ENCODE peak calls at places on chromosomes 11 and 22, in seven cellular contexts. One of them, this sample, is unnamed.

GRCh38 chr11:59616396-59616982 is 915 bp upstream of the OSBP start:
- DNase-seq in A549: no peak
- DNase-seq in bronchial epithelial cell: no peak
- DNase-seq in pancreas: peak
- DNase-seq in PC-9: no peak
- DNase-seq in H1: no peak
- DNase-seq in mesothelial cell of epicardium: no peak
- DNase-seq in this sample: no peak

GRCh38 chr22:20749453-20749852 is 24.5 kb upstream of the SERPIND1 start:
- DNase-seq in A549: no peak
- DNase-seq in bronchial epithelial cell: no peak
- DNase-seq in pancreas: peak
- DNase-seq in PC-9: no peak
- DNase-seq in H1: no peak
- DNase-seq in mesothelial cell of epicardium: no peak
- DNase-seq in this sample: no peak

GRCh38 chr11:120547301-120547700 is 35.8 kb downstream of the GRIK4 start:
- DNase-seq in A549: no peak
- DNase-seq in bronchial epithelial cell: peak
- DNase-seq in pancreas: no peak
- DNase-seq in PC-9: no peak
- DNase-seq in H1: no peak
- DNase-seq in mesothelial cell of epicardium: no peak
- DNase-seq in this sample: no peak

GRCh38 chr22:43435851-43436535 is 24.2 kb downstream of the MPPED1 start:
- DNase-seq in A549: no peak
- DNase-seq in bronchial epithelial cell: no peak
- DNase-seq in pancreas: peak
- DNase-seq in PC-9: no peak
- DNase-seq in H1: no peak
- DNase-seq in mesothelial cell of epicardium: no peak
- DNase-seq in this sample: no peak

GRCh38 chr22:25420471-25420924 is 144.0 kb upstream of the GRK3 start:
- DNase-seq in A549: no peak
- DNase-seq in bronchial epithelial cell: no peak
- DNase-seq in pancreas: no peak
- DNase-seq in PC-9: no peak
- DNase-seq in H1: no peak
- DNase-seq in mesothelial cell of epicardium: no peak
- DNase-seq in this sample: no peak

GRCh38 chr11:59216654-59217640 is 4.2 kb upstream of the MPEG1 start:
- DNase-seq in A549: no peak
- DNase-seq in bronchial epithelial cell: peak
- DNase-seq in pancreas: no peak
- DNase-seq in PC-9: peak
- DNase-seq in H1: no peak
- DNase-seq in mesothelial cell of epicardium: no peak
- DNase-seq in this sample: no peak

GRCh38 chr11:10492084-10492483 is 37.0 kb downstream of the AMPD3 start:
- DNase-seq in A549: no peak
- DNase-seq in bronchial epithelial cell: no peak
- DNase-seq in pancreas: no peak
- DNase-seq in PC-9: no peak
- DNase-seq in H1: no peak
- DNase-seq in mesothelial cell of epicardium: no peak
- DNase-seq in this sample: no peak

GRCh38 chr11:68424981-68425865 is 35.3 kb upstream of the PPP6R3 start:
- DNase-seq in A549: no peak
- DNase-seq in bronchial epithelial cell: no peak
- DNase-seq in pancreas: no peak
- DNase-seq in PC-9: no peak
- DNase-seq in H1: no peak
- DNase-seq in mesothelial cell of epicardium: no peak
- DNase-seq in this sample: no peak

GRCh38 chr11:45145421-45146071 is 893 bp upstream of the PRDM11 start:
- DNase-seq in A549: no peak
- DNase-seq in bronchial epithelial cell: peak
- DNase-seq in pancreas: no peak
- DNase-seq in PC-9: no peak
- DNase-seq in H1: peak
- DNase-seq in mesothelial cell of epicardium: peak
- DNase-seq in this sample: no peak

GRCh38 chr11:69542314-69543168 is 61.1 kb downstream of the LINC01488 start:
- DNase-seq in A549: no peak
- DNase-seq in bronchial epithelial cell: no peak
- DNase-seq in pancreas: no peak
- DNase-seq in PC-9: no peak
- DNase-seq in H1: no peak
- DNase-seq in mesothelial cell of epicardium: no peak
- DNase-seq in this sample: no peak

GRCh38 chr11:60855726-60856633 is at the start of gene PTGDR2:
- DNase-seq in A549: no peak
- DNase-seq in bronchial epithelial cell: no peak
- DNase-seq in pancreas: no peak
- DNase-seq in PC-9: no peak
- DNase-seq in H1: no peak
- DNase-seq in mesothelial cell of epicardium: no peak
- DNase-seq in this sample: no peak

GRCh38 chr22:24796056-24796455 is 10.0 kb upstream of the SGSM1 start:
- DNase-seq in A549: no peak
- DNase-seq in bronchial epithelial cell: no peak
- DNase-seq in pancreas: no peak
- DNase-seq in PC-9: no peak
- DNase-seq in H1: no peak
- DNase-seq in mesothelial cell of epicardium: no peak
- DNase-seq in this sample: no peak

GRCh38 chr11:46672381-46672839 is 28.0 kb downstream of the ARHGAP1 start:
- DNase-seq in A549: no peak
- DNase-seq in bronchial epithelial cell: no peak
- DNase-seq in pancreas: no peak
- DNase-seq in PC-9: no peak
- DNase-seq in H1: no peak
- DNase-seq in mesothelial cell of epicardium: no peak
- DNase-seq in this sample: no peak

GRCh38 chr11:34929794-34930763 is 13.7 kb downstream of the PDHX start:
- DNase-seq in A549: no peak
- DNase-seq in bronchial epithelial cell: no peak
- DNase-seq in pancreas: no peak
- DNase-seq in PC-9: no peak
- DNase-seq in H1: no peak
- DNase-seq in mesothelial cell of epicardium: no peak
- DNase-seq in this sample: no peak

GRCh38 chr11:10777806-10778205 is 26.8 kb downstream of the CTR9 start:
- DNase-seq in A549: no peak
- DNase-seq in bronchial epithelial cell: no peak
- DNase-seq in pancreas: no peak
- DNase-seq in PC-9: no peak
- DNase-seq in H1: no peak
- DNase-seq in mesothelial cell of epicardium: no peak
- DNase-seq in this sample: no peak

GRCh38 chr11:45079075-45079444 is 67.4 kb upstream of the PRDM11 start:
- DNase-seq in A549: no peak
- DNase-seq in bronchial epithelial cell: no peak
- DNase-seq in pancreas: no peak
- DNase-seq in PC-9: no peak
- DNase-seq in H1: no peak
- DNase-seq in mesothelial cell of epicardium: no peak
- DNase-seq in this sample: no peak

DNA sequence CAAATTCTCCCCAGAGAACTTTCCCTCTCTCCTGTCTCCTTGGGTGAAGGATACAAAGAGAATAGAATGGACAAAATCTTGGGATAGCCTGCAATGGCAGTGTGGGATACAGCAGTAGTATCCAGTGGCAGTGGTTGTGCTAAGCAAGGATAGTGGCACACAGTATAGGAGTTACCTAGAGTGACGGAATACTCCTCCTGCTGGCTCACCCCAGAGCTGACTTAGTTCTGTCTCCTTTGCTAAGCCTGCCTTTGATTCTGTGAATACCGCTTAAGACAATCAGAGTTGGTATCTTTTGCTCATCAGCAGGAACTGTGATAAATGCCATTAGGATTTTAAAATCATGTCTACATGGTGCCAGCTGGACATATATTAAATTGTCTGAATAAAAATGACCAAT is 404.3 kb downstream of the JRKL start:
- DNase-seq in A549: no peak
- DNase-seq in bronchial epithelial cell: no peak
- DNase-seq in pancreas: no peak
- DNase-seq in PC-9: no peak
- DNase-seq in H1: peak
- DNase-seq in mesothelial cell of epicardium: no peak
- DNase-seq in this sample: no peak
- TF ChIP-seq CTCF in A549: no peak
- TF ChIP-seq CTCF in bronchial epithelial cell: no peak
- TF ChIP-seq CTCF in pancreas: no peak
- TF ChIP-seq CTCF in PC-9: no peak
- TF ChIP-seq CTCF in H1: no peak
- TF ChIP-seq CTCF in mesothelial cell of epicardium: no peak
- TF ChIP-seq CTCF in this sample: no peak

GRCh38 chr11:128800871-128801417 is 66.2 kb downstream of the KCNJ1 start:
- DNase-seq in A549: no peak
- DNase-seq in bronchial epithelial cell: no peak
- DNase-seq in pancreas: no peak
- DNase-seq in PC-9: no peak
- DNase-seq in H1: no peak
- DNase-seq in mesothelial cell of epicardium: no peak
- DNase-seq in this sample: no peak

GRCh38 chr11:128806496-128807261 is 60.4 kb downstream of the KCNJ1 start:
- DNase-seq in A549: no peak
- DNase-seq in bronchial epithelial cell: peak
- DNase-seq in pancreas: no peak
- DNase-seq in PC-9: no peak
- DNase-seq in H1: no peak
- DNase-seq in mesothelial cell of epicardium: no peak
- DNase-seq in this sample: no peak

GRCh38 chr11:128803440-128803839 is 63.7 kb downstream of the KCNJ1 start:
- DNase-seq in A549: no peak
- DNase-seq in bronchial epithelial cell: no peak
- DNase-seq in pancreas: no peak
- DNase-seq in PC-9: no peak
- DNase-seq in H1: no peak
- DNase-seq in mesothelial cell of epicardium: no peak
- DNase-seq in this sample: no peak

GRCh38 chr11:128804481-128804880 is 62.6 kb downstream of the KCNJ1 start:
- DNase-seq in A549: no peak
- DNase-seq in bronchial epithelial cell: no peak
- DNase-seq in pancreas: no peak
- DNase-seq in PC-9: no peak
- DNase-seq in H1: no peak
- DNase-seq in mesothelial cell of epicardium: no peak
- DNase-seq in this sample: no peak

GRCh38 chr11:128802358-128802981 is 64.6 kb downstream of the KCNJ1 start:
- DNase-seq in A549: peak
- DNase-seq in bronchial epithelial cell: peak
- DNase-seq in pancreas: no peak
- DNase-seq in PC-9: peak
- DNase-seq in H1: no peak
- DNase-seq in mesothelial cell of epicardium: no peak
- DNase-seq in this sample: peak
- TF ChIP-seq CTCF in A549: no peak
- TF ChIP-seq CTCF in bronchial epithelial cell: peak
- TF ChIP-seq CTCF in pancreas: peak
- TF ChIP-seq CTCF in PC-9: peak
- TF ChIP-seq CTCF in H1: peak
- TF ChIP-seq CTCF in mesothelial cell of epicardium: no peak
- TF ChIP-seq CTCF in this sample: peak

DNA sequence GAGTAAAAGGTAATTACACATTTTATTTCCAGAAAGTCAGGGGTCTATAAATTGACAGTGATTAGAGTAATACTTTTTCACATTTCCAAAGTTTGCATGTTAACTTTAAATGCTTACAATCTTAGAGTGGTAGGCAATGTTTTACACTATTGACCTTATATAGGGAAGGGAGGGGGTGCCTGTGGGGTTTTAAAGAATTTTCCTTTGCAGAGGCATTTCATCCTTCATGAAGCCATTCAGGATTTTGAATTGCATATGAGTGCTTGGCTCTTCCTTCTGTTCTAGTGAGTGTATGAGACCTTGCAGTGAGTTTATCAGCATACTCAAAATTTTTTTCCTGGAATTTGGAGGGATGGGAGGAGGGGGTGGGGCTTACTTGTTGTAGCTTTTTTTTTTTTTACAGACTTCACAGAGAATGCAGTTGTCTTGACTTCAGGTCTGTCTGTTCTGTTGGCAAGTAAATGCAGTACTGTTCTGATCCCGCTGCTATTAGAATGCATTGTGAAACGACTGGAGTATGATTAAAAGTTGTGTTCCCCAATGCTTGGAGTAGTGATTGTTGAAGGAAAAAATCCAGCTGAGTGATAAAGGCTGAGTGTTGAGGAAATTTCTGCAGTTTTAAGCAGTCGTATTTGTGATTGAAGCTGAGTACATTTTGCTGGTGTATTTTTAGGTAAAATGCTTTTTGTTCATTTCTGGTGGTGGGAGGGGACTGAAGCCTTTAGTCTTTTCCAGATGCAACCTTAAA is 5.3 kb downstream of the MALAT1 start:
- DNase-seq in A549: no peak
- DNase-seq in bronchial epithelial cell: peak
- DNase-seq in pancreas: no peak
- DNase-seq in PC-9: no peak
- DNase-seq in H1: no peak
- DNase-seq in mesothelial cell of epicardium: no peak
- DNase-seq in this sample: no peak
- TF ChIP-seq CTCF in A549: no peak
- TF ChIP-seq CTCF in bronchial epithelial cell: no peak
- TF ChIP-seq CTCF in pancreas: no peak
- TF ChIP-seq CTCF in PC-9: no peak
- TF ChIP-seq CTCF in H1: no peak
- TF ChIP-seq CTCF in mesothelial cell of epicardium: no peak
- TF ChIP-seq CTCF in this sample: no peak

DNA sequence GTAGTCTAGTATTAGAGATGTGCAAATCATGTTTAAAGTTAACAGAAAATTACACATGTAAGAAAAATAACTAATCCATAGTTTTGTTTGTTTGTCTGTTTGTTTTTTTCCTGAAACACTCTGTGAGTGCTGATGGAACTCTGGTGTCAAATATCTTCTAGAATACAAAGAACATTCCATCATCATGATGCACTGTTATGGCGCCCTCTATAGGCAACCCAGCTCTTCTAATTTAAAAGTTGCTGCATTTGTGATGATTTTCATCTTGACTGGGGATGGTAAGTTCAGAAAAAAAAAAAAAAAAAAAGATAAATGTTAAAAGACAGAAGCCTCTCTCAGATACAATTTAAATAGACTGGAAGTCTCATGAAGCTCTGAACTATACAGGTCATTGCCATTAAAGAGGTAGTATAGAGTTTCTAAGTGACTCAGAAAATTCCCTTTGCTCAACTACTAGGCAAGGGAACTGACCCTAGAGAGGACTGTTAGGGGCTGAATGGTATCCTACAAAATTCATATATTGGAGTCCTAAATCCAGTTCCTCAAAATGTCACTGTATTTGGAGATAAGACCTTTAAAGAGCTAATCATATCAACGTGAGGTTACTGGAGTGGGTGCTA is 597.2 kb upstream of the ANO3 start:
- DNase-seq in A549: no peak
- DNase-seq in bronchial epithelial cell: peak
- DNase-seq in pancreas: no peak
- DNase-seq in PC-9: no peak
- DNase-seq in H1: no peak
- DNase-seq in mesothelial cell of epicardium: no peak
- DNase-seq in this sample: no peak
- TF ChIP-seq CTCF in A549: no peak
- TF ChIP-seq CTCF in bronchial epithelial cell: peak
- TF ChIP-seq CTCF in pancreas: no peak
- TF ChIP-seq CTCF in PC-9: peak
- TF ChIP-seq CTCF in H1: no peak
- TF ChIP-seq CTCF in mesothelial cell of epicardium: peak
- TF ChIP-seq CTCF in this sample: peak

This sample was measured in neural crest cell.